ENCODE peak calls at places on chromosome 12, in four cellular contexts. One of them, this sample, is unnamed.

GRCh38 chr12:11686135-11686534 is 36.7 kb downstream of the ETV6 start:
- DNase-seq in T-helper 2 cell: no peak
- DNase-seq in stimulated activated CD4-positive, alpha-beta T cell treated with anti-CD3 and anti-CD28 coated beads, Interleukin-2, amount 100 ng/mL, for 48 hours: no peak
- DNase-seq in aorta: no peak
- DNase-seq in this sample: no peak

GRCh38 chr12:52037248-52037861 is 13.9 kb upstream of the NR4A1 start:
- DNase-seq in T-helper 2 cell: no peak
- DNase-seq in stimulated activated CD4-positive, alpha-beta T cell treated with anti-CD3 and anti-CD28 coated beads, Interleukin-2, amount 100 ng/mL, for 48 hours: no peak
- DNase-seq in aorta: peak; percentile 92
- DNase-seq in this sample: no peak

GRCh38 chr12:64572241-64572640 is 38.1 kb upstream of the RASSF3 start:
- DNase-seq in stimulated activated CD4-positive, alpha-beta T cell treated with anti-CD3 and anti-CD28 coated beads, Interleukin-2, amount 100 ng/mL, for 48 hours: no peak
- DNase-seq in aorta: no peak
- DNase-seq in T-helper 2 cell: no peak
- DNase-seq in this sample: no peak

GRCh38 chr12:120142231-120142877 is 25.8 kb upstream of the RAB35 start:
- DNase-seq in aorta: peak; percentile 58
- DNase-seq in stimulated activated CD4-positive, alpha-beta T cell treated with anti-CD3 and anti-CD28 coated beads, Interleukin-2, amount 100 ng/mL, for 48 hours: no peak
- DNase-seq in T-helper 2 cell: no peak
- DNase-seq in this sample: no peak

GRCh38 chr12:126950266-126950665 is 1316.7 kb upstream of the TMEM132C start:
- DNase-seq in aorta: no peak
- DNase-seq in T-helper 2 cell: no peak
- DNase-seq in stimulated activated CD4-positive, alpha-beta T cell treated with anti-CD3 and anti-CD28 coated beads, Interleukin-2, amount 100 ng/mL, for 48 hours: no peak
- DNase-seq in this sample: no peak

GRCh38 chr12:28742791-28743190 is 406.3 kb upstream of the FAR2 start:
- DNase-seq in stimulated activated CD4-positive, alpha-beta T cell treated with anti-CD3 and anti-CD28 coated beads, Interleukin-2, amount 100 ng/mL, for 48 hours: no peak
- DNase-seq in T-helper 2 cell: no peak
- DNase-seq in aorta: no peak
- DNase-seq in this sample: no peak

GRCh38 chr12:78315018-78315417 is 484.3 kb downstream of the NAV3 start:
- DNase-seq in aorta: no peak
- DNase-seq in T-helper 2 cell: no peak
- DNase-seq in stimulated activated CD4-positive, alpha-beta T cell treated with anti-CD3 and anti-CD28 coated beads, Interleukin-2, amount 100 ng/mL, for 48 hours: no peak
- DNase-seq in this sample: no peak

GRCh38 chr12:122138616-122139015 is 35.4 kb downstream of the IL31 start:
- DNase-seq in stimulated activated CD4-positive, alpha-beta T cell treated with anti-CD3 and anti-CD28 coated beads, Interleukin-2, amount 100 ng/mL, for 48 hours: no peak
- DNase-seq in T-helper 2 cell: no peak
- DNase-seq in aorta: no peak
- DNase-seq in this sample: no peak

GRCh38 chr12:10397311-10397710 is 7.5 kb upstream of the KLRK1 start:
- DNase-seq in stimulated activated CD4-positive, alpha-beta T cell treated with anti-CD3 and anti-CD28 coated beads, Interleukin-2, amount 100 ng/mL, for 48 hours: no peak
- DNase-seq in T-helper 2 cell: no peak
- DNase-seq in aorta: no peak
- DNase-seq in this sample: no peak

GRCh38 chr12:69513297-69513696 is 43.1 kb downstream of the FRS2 start:
- DNase-seq in stimulated activated CD4-positive, alpha-beta T cell treated with anti-CD3 and anti-CD28 coated beads, Interleukin-2, amount 100 ng/mL, for 48 hours: no peak
- DNase-seq in T-helper 2 cell: no peak
- DNase-seq in aorta: no peak
- DNase-seq in this sample: no peak

GRCh38 chr12:64687816-64688599 is 71.2 kb downstream of the GNS start:
- DNase-seq in stimulated activated CD4-positive, alpha-beta T cell treated with anti-CD3 and anti-CD28 coated beads, Interleukin-2, amount 100 ng/mL, for 48 hours: no peak
- DNase-seq in aorta: no peak
- DNase-seq in T-helper 2 cell: no peak
- DNase-seq in this sample: no peak

GRCh38 chr12:98644712-98645571 is at the start of the genes APAF1 and IKBIP:
- DNase-seq in aorta: peak; percentile 99
- DNase-seq in T-helper 2 cell: peak; percentile 96
- DNase-seq in stimulated activated CD4-positive, alpha-beta T cell treated with anti-CD3 and anti-CD28 coated beads, Interleukin-2, amount 100 ng/mL, for 48 hours: peak; percentile 96
- DNase-seq in this sample: peak; percentile 95

GRCh38 chr12:13376627-13377373 is 180.3 kb downstream of the EMP1 start:
- DNase-seq in aorta: no peak
- DNase-seq in stimulated activated CD4-positive, alpha-beta T cell treated with anti-CD3 and anti-CD28 coated beads, Interleukin-2, amount 100 ng/mL, for 48 hours: no peak
- DNase-seq in T-helper 2 cell: no peak
- DNase-seq in this sample: no peak

GRCh38 chr12:104957388-104958008 is 592 bp downstream of the SLC41A2 start:
- DNase-seq in T-helper 2 cell: peak; percentile 7
- DNase-seq in stimulated activated CD4-positive, alpha-beta T cell treated with anti-CD3 and anti-CD28 coated beads, Interleukin-2, amount 100 ng/mL, for 48 hours: peak; percentile 16
- DNase-seq in aorta: no peak
- DNase-seq in this sample: peak; percentile 22

GRCh38 chr12:106301611-106302321 is 767 bp upstream of the TCP11L2 start:
- DNase-seq in aorta: no peak
- DNase-seq in T-helper 2 cell: peak; percentile 28
- DNase-seq in stimulated activated CD4-positive, alpha-beta T cell treated with anti-CD3 and anti-CD28 coated beads, Interleukin-2, amount 100 ng/mL, for 48 hours: no peak
- DNase-seq in this sample: no peak

GRCh38 chr12:97394657-97395056 is 67.9 kb upstream of the RMST start:
- DNase-seq in stimulated activated CD4-positive, alpha-beta T cell treated with anti-CD3 and anti-CD28 coated beads, Interleukin-2, amount 100 ng/mL, for 48 hours: no peak
- DNase-seq in T-helper 2 cell: no peak
- DNase-seq in aorta: no peak
- DNase-seq in this sample: no peak

GRCh38 chr12:45547132-45547531 is 182.4 kb upstream of the ARID2 start:
- DNase-seq in stimulated activated CD4-positive, alpha-beta T cell treated with anti-CD3 and anti-CD28 coated beads, Interleukin-2, amount 100 ng/mL, for 48 hours: no peak
- DNase-seq in aorta: no peak
- DNase-seq in T-helper 2 cell: no peak
- DNase-seq in this sample: no peak

GRCh38 chr12:116143883-116144266 is 133.6 kb downstream of the MED13L start:
- DNase-seq in stimulated activated CD4-positive, alpha-beta T cell treated with anti-CD3 and anti-CD28 coated beads, Interleukin-2, amount 100 ng/mL, for 48 hours: no peak
- DNase-seq in T-helper 2 cell: no peak
- DNase-seq in aorta: no peak
- DNase-seq in this sample: no peak

GRCh38 chr12:50241178-50241577 is 42.1 kb downstream of the LIMA1 start:
- DNase-seq in stimulated activated CD4-positive, alpha-beta T cell treated with anti-CD3 and anti-CD28 coated beads, Interleukin-2, amount 100 ng/mL, for 48 hours: no peak
- DNase-seq in aorta: no peak
- DNase-seq in T-helper 2 cell: no peak
- DNase-seq in this sample: no peak

GRCh38 chr12:85968606-85969005 is 94.5 kb downstream of the NTS start:
- DNase-seq in T-helper 2 cell: no peak
- DNase-seq in stimulated activated CD4-positive, alpha-beta T cell treated with anti-CD3 and anti-CD28 coated beads, Interleukin-2, amount 100 ng/mL, for 48 hours: no peak
- DNase-seq in aorta: no peak
- DNase-seq in this sample: no peak

GRCh38 chr12:56634242-56634836 is 4.2 kb upstream of the BAZ2A start:
- DNase-seq in aorta: no peak
- DNase-seq in stimulated activated CD4-positive, alpha-beta T cell treated with anti-CD3 and anti-CD28 coated beads, Interleukin-2, amount 100 ng/mL, for 48 hours: no peak
- DNase-seq in T-helper 2 cell: no peak
- DNase-seq in this sample: no peak

GRCh38 chr12:123109319-123109772 is 41.5 kb downstream of the PITPNM2 start:
- DNase-seq in T-helper 2 cell: no peak
- DNase-seq in stimulated activated CD4-positive, alpha-beta T cell treated with anti-CD3 and anti-CD28 coated beads, Interleukin-2, amount 100 ng/mL, for 48 hours: no peak
- DNase-seq in aorta: no peak
- DNase-seq in this sample: no peak

GRCh38 chr12:138898-139534 is 72.4 kb downstream of the IQSEC3 start:
- DNase-seq in stimulated activated CD4-positive, alpha-beta T cell treated with anti-CD3 and anti-CD28 coated beads, Interleukin-2, amount 100 ng/mL, for 48 hours: peak; percentile 33
- DNase-seq in aorta: no peak
- DNase-seq in T-helper 2 cell: no peak
- DNase-seq in this sample: no peak

GRCh38 chr12:120761581-120761980 is 36.0 kb downstream of the ACADS start:
- DNase-seq in stimulated activated CD4-positive, alpha-beta T cell treated with anti-CD3 and anti-CD28 coated beads, Interleukin-2, amount 100 ng/mL, for 48 hours: no peak
- DNase-seq in T-helper 2 cell: no peak
- DNase-seq in aorta: no peak
- DNase-seq in this sample: no peak

GRCh38 chr12:55142896-55143870 is 17.0 kb downstream of the OR9K2 start:
- DNase-seq in T-helper 2 cell: no peak
- DNase-seq in stimulated activated CD4-positive, alpha-beta T cell treated with anti-CD3 and anti-CD28 coated beads, Interleukin-2, amount 100 ng/mL, for 48 hours: peak; percentile 33
- DNase-seq in aorta: no peak
- DNase-seq in this sample: peak; percentile 63

GRCh38 chr12:48160807-48161206 is 3.5 kb upstream of the ASB8 start:
- DNase-seq in T-helper 2 cell: no peak
- DNase-seq in stimulated activated CD4-positive, alpha-beta T cell treated with anti-CD3 and anti-CD28 coated beads, Interleukin-2, amount 100 ng/mL, for 48 hours: no peak
- DNase-seq in aorta: no peak
- DNase-seq in this sample: no peak

GRCh38 chr12:107661830-107662229 is 23.8 kb upstream of the PWP1 start:
- DNase-seq in T-helper 2 cell: no peak
- DNase-seq in aorta: no peak
- DNase-seq in stimulated activated CD4-positive, alpha-beta T cell treated with anti-CD3 and anti-CD28 coated beads, Interleukin-2, amount 100 ng/mL, for 48 hours: no peak
- DNase-seq in this sample: no peak

GRCh38 chr12:54262403-54262925 is 17.5 kb downstream of the CBX5 start:
- DNase-seq in stimulated activated CD4-positive, alpha-beta T cell treated with anti-CD3 and anti-CD28 coated beads, Interleukin-2, amount 100 ng/mL, for 48 hours: no peak
- DNase-seq in T-helper 2 cell: no peak
- DNase-seq in aorta: no peak
- DNase-seq in this sample: no peak

GRCh38 chr12:71684081-71684480 is 1.8 kb upstream of the TMEM19 start:
- DNase-seq in T-helper 2 cell: no peak
- DNase-seq in aorta: no peak
- DNase-seq in stimulated activated CD4-positive, alpha-beta T cell treated with anti-CD3 and anti-CD28 coated beads, Interleukin-2, amount 100 ng/mL, for 48 hours: no peak
- DNase-seq in this sample: no peak

GRCh38 chr12:52145228-52145940 is 46.4 kb downstream of the KRT80 start:
- DNase-seq in T-helper 2 cell: no peak
- DNase-seq in aorta: no peak
- DNase-seq in stimulated activated CD4-positive, alpha-beta T cell treated with anti-CD3 and anti-CD28 coated beads, Interleukin-2, amount 100 ng/mL, for 48 hours: no peak
- DNase-seq in this sample: no peak

GRCh38 chr12:78916845-78917480 is 52.4 kb downstream of the SYT1 start:
- DNase-seq in aorta: no peak
- DNase-seq in T-helper 2 cell: no peak
- DNase-seq in stimulated activated CD4-positive, alpha-beta T cell treated with anti-CD3 and anti-CD28 coated beads, Interleukin-2, amount 100 ng/mL, for 48 hours: no peak
- DNase-seq in this sample: no peak

This sample was measured in neural crest cell.